ENCODE peak calls at places on chromosomes 6 and 20, in six cellular contexts. M is suprapubic skin, W is spleen, Q is transverse colon, Z is GM12891, L is stomach. P is an unnamed sample.

GRCh38 chr6:157585274-157586087 is 204.5 kb downstream of the ZDHHC14 start:
- DNase-seq in M (no peak), W (no peak), Q (no peak), Z (no peak), L (no peak), P (no peak)

GRCh38 chr6:16345449-16346330 is 107.3 kb downstream of the GMPR start:
- DNase-seq in M (no peak), W (no peak), Q (no peak), Z (no peak), L (no peak), P (no peak)

GRCh38 chr20:64242003-64242796 is 13.3 kb upstream of the PCMTD2 start:
- DNase-seq in M (peak), W (peak), Q (no peak), Z (no peak), L (peak), P (no peak)

GRCh38 chr6:63553208-63553607 is 19.1 kb upstream of the LOC128125822 start:
- DNase-seq in M (no peak), W (no peak), Q (no peak), Z (no peak), L (no peak), P (no peak)

GRCh38 chr6:12232339-12232738 is 57.8 kb upstream of the EDN1 start:
- DNase-seq in M (no peak), W (no peak), Q (no peak), Z (no peak), L (no peak), P (no peak)

GRCh38 chr6:169859401-169859977 is 108.1 kb downstream of the ERMARD start:
- DNase-seq in M (no peak), W (peak), Q (no peak), Z (no peak), L (no peak), P (no peak)

GRCh38 chr20:37251836-37252477 is 9.7 kb downstream of the GHRH start:
- DNase-seq in M (no peak), W (no peak), Q (no peak), Z (no peak), L (no peak), P (no peak)

GRCh38 chr20:48679603-48680002 is 148.2 kb downstream of the PREX1 start:
- DNase-seq in M (no peak), W (peak), Q (peak), Z (no peak), L (no peak), P (no peak)

GRCh38 chr6:35453236-35453635 is 1.1 kb downstream of the FANCE start:
- DNase-seq in M (no peak), W (no peak), Q (no peak), Z (no peak), L (no peak), P (no peak)

GRCh38 chr20:45967551-45968080 is 4.4 kb downstream of the ZNF335 start:
- DNase-seq in M (peak), W (no peak), Q (no peak), Z (no peak), L (no peak), P (no peak)

GRCh38 chr6:20454201-20454824 is 52.6 kb downstream of the E2F3 start:
- DNase-seq in M (no peak), W (no peak), Q (no peak), Z (no peak), L (no peak), P (no peak)

GRCh38 chr6:90891338-90891715 is 304.5 kb upstream of the MAP3K7 start:
- DNase-seq in M (no peak), W (no peak), Q (no peak), Z (no peak), L (no peak), P (no peak)

GRCh38 chr6:150456466-150456865 is 87.7 kb downstream of the IYD start:
- DNase-seq in M (no peak), W (no peak), Q (no peak), Z (no peak), L (no peak), P (no peak)

GRCh38 chr6:45555981-45556771 is 178.4 kb upstream of the SUPT3H start:
- DNase-seq in M (no peak), W (no peak), Q (no peak), Z (no peak), L (no peak), P (peak)

GRCh38 chr6:157376706-157377230 is 4.2 kb upstream of the ZDHHC14 start:
- DNase-seq in M (no peak), W (no peak), Q (no peak), Z (no peak), L (no peak), P (no peak)

GRCh38 chr6:11585426-11586016 is 48.0 kb downstream of the TMEM170B start:
- DNase-seq in M (no peak), W (no peak), Q (no peak), Z (no peak), L (no peak), P (no peak)

GRCh38 chr20:31719644-31720485 is 2.8 kb downstream of the BCL2L1 start:
- DNase-seq in M (no peak), W (no peak), Q (peak), Z (no peak), L (peak), P (peak)

GRCh38 chr20:53940356-53940694 is 130.1 kb downstream of the BCAS1 start:
- DNase-seq in M (no peak), W (no peak), Q (no peak), Z (no peak), L (no peak), P (no peak)

GRCh38 chr6:134515976-134516375 is 198.1 kb upstream of the SGK1 start:
- DNase-seq in M (no peak), W (no peak), Q (no peak), Z (no peak), L (no peak), P (no peak)

GRCh38 chr6:134517863-134518262 is 200.0 kb upstream of the SGK1 start:
- DNase-seq in M (no peak), W (no peak), Q (no peak), Z (no peak), L (no peak), P (no peak)

GRCh38 chr6:134516582-134516981 is 198.7 kb upstream of the SGK1 start:
- DNase-seq in M (no peak), W (no peak), Q (no peak), Z (no peak), L (no peak), P (no peak)

GRCh38 chr6:134519456-134519855 is 201.5 kb upstream of the SGK1 start:
- DNase-seq in M (no peak), W (peak), Q (no peak), Z (no peak), L (no peak), P (no peak)

GRCh38 chr6:134517145-134517658 is 199.3 kb upstream of the SGK1 start:
- DNase-seq in M (peak), W (peak), Q (no peak), Z (no peak), L (peak), P (peak)
- TF ChIP-seq POLR2AphosphoS5 in M (no peak), W (no peak), Q (no peak), Z (no peak), L (peak), P (peak)

DNA sequence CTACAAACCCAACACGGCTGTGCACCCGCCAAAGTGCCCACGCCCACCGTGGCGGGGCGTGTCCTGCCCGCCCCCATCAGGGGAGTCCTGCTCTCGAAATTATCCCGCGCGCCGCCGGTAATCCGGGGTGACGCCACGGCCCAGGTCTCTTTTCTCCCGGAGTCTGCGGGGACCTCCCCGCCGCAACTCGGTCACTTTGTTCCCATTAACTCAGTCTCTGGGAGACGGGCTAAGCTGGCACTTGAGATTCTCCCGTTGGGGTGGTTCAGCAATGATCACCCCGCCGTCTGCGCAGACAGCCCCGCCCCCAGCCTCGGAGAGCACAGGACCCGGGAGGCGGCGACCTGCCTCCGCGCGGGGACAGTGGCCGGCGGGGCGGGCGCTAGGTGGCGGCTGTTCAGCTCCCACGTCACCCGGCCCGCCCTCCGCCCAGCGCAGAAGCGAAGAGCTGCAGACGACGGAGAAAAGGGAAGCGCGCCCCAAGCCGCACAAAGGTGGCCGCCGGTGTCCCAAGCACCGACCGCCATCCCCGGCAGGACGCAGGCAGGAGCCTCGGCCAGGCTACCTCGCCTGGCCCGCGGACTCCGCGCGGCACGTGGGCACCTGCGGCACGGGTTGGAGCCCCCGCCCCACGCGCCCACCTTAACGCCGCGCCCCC is 31.5 kb downstream of the SF3B5 start:
- DNase-seq in M (peak), W (peak), Q (peak), Z (peak), L (peak), P (peak)
- TF ChIP-seq POLR2A in M (peak), W (peak), Q (peak), Z (peak), L (no peak), P (peak)

DNA sequence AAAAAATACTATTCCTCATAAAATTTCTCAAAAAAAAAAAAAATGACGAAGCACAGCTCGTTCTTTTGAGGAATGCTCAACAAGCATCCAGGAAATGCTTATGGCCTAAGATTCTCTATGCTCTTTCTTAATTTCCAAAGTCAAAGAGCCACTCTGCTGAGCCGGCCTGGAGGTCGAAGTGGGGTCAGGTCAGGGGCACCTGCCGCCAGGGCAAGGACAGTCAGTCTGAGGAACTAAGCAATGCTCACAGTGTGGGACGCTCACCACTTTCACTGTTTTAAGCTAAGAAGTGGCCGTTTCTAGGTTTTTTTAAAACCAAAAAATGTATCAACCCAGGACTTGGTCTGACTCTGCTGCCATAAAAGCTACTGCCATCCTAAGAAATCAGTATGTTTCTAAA is 17.3 kb downstream of the YTHDF1 start:
- DNase-seq in M (no peak), W (no peak), Q (no peak), Z (no peak), L (no peak), P (no peak)
- TF ChIP-seq POLR2AphosphoS5 in M (no peak), W (no peak), Q (no peak), Z (no peak), L (no peak), P (no peak)

GRCh38 chr6:39231386-39231785 is 2.1 kb upstream of the KCNK5 start:
- DNase-seq in M (no peak), W (peak), Q (no peak), Z (no peak), L (no peak), P (no peak)

GRCh38 chr6:39227476-39227875 is 1.8 kb downstream of the KCNK5 start:
- DNase-seq in M (no peak), W (no peak), Q (no peak), Z (no peak), L (no peak), P (no peak)

GRCh38 chr6:39226606-39227300 is 2.5 kb downstream of the KCNK5 start:
- DNase-seq in M (no peak), W (no peak), Q (no peak), Z (no peak), L (no peak), P (no peak)

GRCh38 chr6:39228111-39228971 is 934 bp downstream of the KCNK5 start:
- DNase-seq in M (no peak), W (peak), Q (no peak), Z (no peak), L (no peak), P (no peak)

DNA sequence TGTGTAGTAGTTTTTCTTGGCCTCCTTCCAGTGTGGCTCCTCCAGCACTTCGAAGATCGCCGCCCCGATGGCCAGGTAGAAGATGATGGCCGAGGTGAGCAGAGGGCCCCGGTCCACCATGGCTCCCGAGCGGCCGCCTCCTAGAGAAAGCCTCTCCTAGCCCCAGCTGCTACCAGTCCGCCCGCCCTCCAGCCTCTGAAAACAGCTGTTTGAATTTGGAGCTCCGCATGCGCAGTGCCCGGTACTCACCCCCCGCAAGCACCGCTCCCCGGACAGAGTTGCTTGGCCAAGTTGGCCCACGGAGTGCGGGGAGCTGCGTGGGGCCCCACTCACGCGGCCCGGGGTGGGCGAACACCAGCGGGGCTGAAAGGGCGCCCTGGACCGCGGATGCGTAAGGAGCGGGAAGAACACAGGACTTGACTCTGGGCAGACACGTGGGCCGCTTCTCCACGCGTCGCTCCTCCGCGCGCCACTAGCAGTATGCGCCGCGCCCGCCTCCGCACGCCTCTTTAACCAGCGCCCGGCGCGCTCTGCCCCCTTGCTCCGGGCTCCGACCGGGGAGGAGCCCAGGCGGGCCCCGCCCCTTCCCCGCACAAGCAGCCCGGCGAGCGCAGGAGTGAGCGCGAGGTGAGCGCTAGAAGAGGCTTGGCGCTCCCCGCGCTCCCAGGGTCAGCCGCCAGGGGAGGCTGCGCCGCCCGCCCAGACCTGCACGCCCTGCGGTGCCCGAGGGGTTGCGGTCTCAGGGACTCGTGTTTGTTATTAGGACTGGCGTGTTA is at the start of gene KCNK5:
- DNase-seq in M (peak), W (peak), Q (peak), Z (peak), L (peak), P (peak)
- TF ChIP-seq POLR2A in M (no peak), W (no peak), Q (peak), Z (peak), L (no peak), P (peak)

DNA sequence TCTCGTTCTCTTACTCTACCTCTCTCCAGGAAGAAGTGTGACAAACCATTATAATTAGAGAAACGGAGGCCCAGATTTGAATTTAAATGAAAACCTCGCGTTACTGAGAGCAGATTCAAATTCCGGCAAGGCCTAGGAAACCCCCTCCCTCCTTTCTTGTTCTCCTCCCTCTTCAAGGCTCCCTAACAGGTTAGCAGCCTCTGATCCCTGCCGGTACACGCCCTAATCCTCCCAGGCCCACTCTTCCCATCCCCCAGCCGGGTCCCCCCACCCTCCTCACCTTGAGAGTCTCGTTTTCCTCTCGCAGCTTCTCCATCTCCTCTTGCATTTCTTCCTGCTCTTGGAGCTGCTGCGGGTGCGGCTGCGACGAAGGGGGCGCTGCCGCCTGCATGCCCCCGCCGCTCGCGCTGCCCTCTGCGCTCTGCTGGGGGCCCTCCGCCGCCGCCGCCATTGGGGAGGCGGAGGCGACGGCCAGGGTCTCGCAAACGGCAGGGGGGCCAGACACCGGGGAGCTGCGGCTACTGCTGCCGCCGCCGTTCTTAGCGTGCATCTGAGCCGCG is 3.8 kb downstream of the MTCL3 start:
- DNase-seq in M (no peak), W (no peak), Q (no peak), Z (peak), L (no peak), P (no peak)
- TF ChIP-seq POLR2AphosphoS5 in M (no peak), W (no peak), Q (no peak), Z (no peak), L (no peak), P (no peak)

DNA sequence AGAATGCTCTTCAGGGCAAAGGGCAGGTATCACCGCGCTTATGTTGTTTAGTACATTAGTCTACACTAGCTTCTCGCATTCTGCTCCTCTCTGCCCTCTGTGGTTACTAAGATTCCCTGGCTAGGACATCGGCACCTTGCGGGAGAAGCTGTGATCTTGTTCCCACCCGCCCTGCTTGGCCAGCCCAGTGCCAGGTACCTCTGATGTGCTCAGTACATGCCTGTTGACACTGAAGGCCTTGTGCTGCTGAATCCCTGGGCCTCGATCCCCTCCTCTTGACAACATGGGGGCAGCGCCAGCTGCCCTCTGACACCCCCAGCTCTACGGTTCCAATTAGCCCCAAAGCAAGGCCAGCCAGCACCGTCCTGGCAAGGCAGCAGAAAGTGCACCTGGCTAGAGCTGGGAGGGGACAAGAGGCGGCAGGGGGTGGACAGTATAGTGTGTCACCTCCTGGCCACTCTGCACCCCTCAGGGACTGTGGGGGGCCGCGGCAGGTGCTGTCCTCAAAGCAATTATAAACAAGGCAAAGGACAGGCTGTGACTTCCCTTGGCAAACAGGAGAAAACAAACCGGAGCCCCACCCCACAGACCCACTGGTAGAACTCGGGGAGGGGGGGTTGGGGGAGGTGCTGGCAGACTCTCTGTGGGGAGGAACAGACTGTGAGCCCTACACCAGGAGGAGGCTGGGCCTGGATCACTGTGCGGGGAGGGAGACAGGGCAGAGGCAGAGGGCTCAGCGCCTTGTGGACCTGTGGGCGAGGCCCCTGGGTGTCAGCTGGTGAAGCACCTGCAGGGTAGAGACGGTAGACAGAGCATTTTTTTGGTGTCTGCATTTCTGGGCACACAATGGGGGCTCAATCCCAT is 7.1 kb downstream of the TFEB start:
- DNase-seq in M (peak), W (peak), Q (peak), Z (no peak), L (peak), P (peak)
- TF ChIP-seq POLR2A in M (no peak), W (peak), Q (peak), Z (no peak), L (no peak), P (peak)

DNA sequence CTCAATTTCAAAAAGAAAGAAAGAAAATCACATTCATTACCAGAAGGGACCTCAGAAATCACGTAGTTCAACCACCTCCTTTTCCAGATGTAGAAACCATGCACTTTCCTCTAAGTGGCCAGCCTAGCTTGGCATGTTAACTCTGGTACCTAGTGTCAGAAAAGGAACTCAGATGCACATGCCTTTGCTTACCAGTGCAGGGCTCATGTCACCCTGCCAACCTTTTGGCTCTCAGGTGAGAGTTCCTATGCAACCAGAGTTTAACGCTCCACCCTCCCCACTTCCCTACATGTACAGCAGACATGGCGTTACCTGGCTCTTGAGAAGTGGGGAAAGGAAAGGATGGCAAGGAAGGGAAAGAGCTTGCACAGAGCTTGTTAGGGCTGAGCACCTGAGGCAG is 16.3 kb upstream of the IL17F start:
- DNase-seq in M (no peak), W (no peak), Q (no peak), Z (no peak), L (no peak), P (no peak)
- TF ChIP-seq POLR2AphosphoS5 in M (no peak), W (no peak), Q (no peak), Z (no peak), L (no peak), P (no peak)

GRCh38 chr6:3751730-3752537 is 421 bp upstream of the PXDC1 start:
- DNase-seq in M (peak), W (peak), Q (peak), Z (peak), L (peak), P (peak)
- TF ChIP-seq POLR2A in M (peak), W (no peak), Q (peak), Z (no peak), L (no peak), P (peak)

GRCh38 chr6:7879980-7880717 is 30.4 kb downstream of the TXNDC5 start:
- DNase-seq in M (no peak), W (no peak), Q (no peak), Z (no peak), L (no peak), P (no peak)

GRCh38 chr6:7879043-7879442 is 31.5 kb downstream of the TXNDC5 start:
- DNase-seq in M (no peak), W (no peak), Q (no peak), Z (no peak), L (no peak), P (no peak)

GRCh38 chr6:7881765-7882500 is 28.7 kb downstream of the TXNDC5 start:
- DNase-seq in M (no peak), W (peak), Q (no peak), Z (no peak), L (no peak), P (no peak)

GRCh38 chr6:7879579-7879978 is 31.0 kb downstream of the TXNDC5 start:
- DNase-seq in M (no peak), W (no peak), Q (no peak), Z (no peak), L (no peak), P (no peak)

GRCh38 chr6:7880718-7881107 is 29.9 kb downstream of the TXNDC5 start:
- DNase-seq in M (no peak), W (no peak), Q (no peak), Z (no peak), L (no peak), P (no peak)
- TF ChIP-seq POLR2AphosphoS5 in M (no peak), W (no peak), Q (no peak), Z (no peak), L (no peak), P (no peak)

P was measured in prostate gland.